ENCODE peak calls at places on chromosomes 3 and 15, in four cellular contexts. Z, H, Q and N are unnamed samples.

GRCh38 chr15:95284933-95285401 is 1045.5 kb upstream of the NR2F2 start:
- DNase-seq in Z (no peak), H (peak; percentile 24), Q (no peak), N (no peak)

GRCh38 chr3:122916580-122916979 is 111.0 kb downstream of the SEMA5B start:
- DNase-seq in Z (no peak), H (no peak), Q (no peak), N (no peak)

GRCh38 chr15:33584797-33585196 is 274.0 kb downstream of the RYR3 start:
- DNase-seq in Z (no peak), H (no peak), Q (no peak), N (no peak)

GRCh38 chr3:37537914-37538691 is 323.6 kb upstream of the CTDSPL start:
- DNase-seq in Z (no peak), H (no peak), Q (no peak), N (no peak)

GRCh38 chr3:72164635-72164978 is 379.7 kb upstream of the PROK2 start:
- DNase-seq in Z (no peak), H (no peak), Q (no peak), N (no peak)

GRCh38 chr3:122977645-122978466 is 49.7 kb downstream of the SEMA5B start:
- DNase-seq in Z (peak; percentile 91), H (no peak), Q (peak; percentile 77), N (peak; percentile 44)

GRCh38 chr3:20668411-20668810 is 482.4 kb upstream of the SGO1 start:
- DNase-seq in Z (no peak), H (no peak), Q (no peak), N (no peak)

GRCh38 chr15:92954578-92954977 is 54.5 kb downstream of the CHD2 start:
- DNase-seq in Z (no peak), H (no peak), Q (no peak), N (no peak)

GRCh38 chr3:23019596-23020300 is 183.4 kb upstream of the UBE2E2 start:
- DNase-seq in Z (no peak), H (no peak), Q (no peak), N (no peak)

GRCh38 chr15:67253517-67254237 is 784 bp downstream of the AAGAB start:
- DNase-seq in Z (no peak), H (no peak), Q (no peak), N (no peak)

GRCh38 chr3:137194301-137194700 is 236.5 kb downstream of the IL20RB start:
- DNase-seq in Z (no peak), H (no peak), Q (no peak), N (no peak)

GRCh38 chr3:4772171-4772804 is 206.9 kb upstream of the BHLHE40 start:
- DNase-seq in Z (peak; percentile 93), H (no peak), Q (peak; percentile 69), N (no peak)

GRCh38 chr3:122824465-122825379 is 29.9 kb downstream of the SLC49A4 start:
- DNase-seq in Z (no peak), H (no peak), Q (no peak), N (no peak)

GRCh38 chr15:59170295-59170881 is 36.3 kb upstream of the LDHAL6B start:
- DNase-seq in Z (peak; percentile 90), H (no peak), Q (peak; percentile 65), N (no peak)

GRCh38 chr3:184395320-184395660 is 15.4 kb downstream of the CHRD start:
- DNase-seq in Z (peak; percentile 46), H (no peak), Q (no peak), N (no peak)

GRCh38 chr3:50617911-50618481 is 1.0 kb downstream of the MAPKAPK3 start:
- DNase-seq in Z (no peak), H (no peak), Q (peak; percentile 67), N (no peak)

GRCh38 chr3:131658771-131659170 is 156.0 kb upstream of the MRPL3 start:
- DNase-seq in Z (no peak), H (no peak), Q (no peak), N (no peak)

GRCh38 chr15:37217567-37217966 is 117.2 kb upstream of the MEIS2 start:
- DNase-seq in Z (no peak), H (no peak), Q (no peak), N (no peak)

GRCh38 chr3:152444029-152444641 is 175.4 kb downstream of the MBNL1 start:
- DNase-seq in Z (no peak), H (peak; percentile 45), Q (no peak), N (no peak)

GRCh38 chr3:188594137-188594536 is 440.2 kb downstream of the LPP start:
- DNase-seq in Z (no peak), H (no peak), Q (no peak), N (no peak)

GRCh38 chr15:90660195-90660995 is 56.8 kb upstream of the BLM start:
- DNase-seq in Z (peak; percentile 93), H (peak; percentile 84), Q (peak; percentile 80), N (no peak)

GRCh38 chr3:94305835-94306685 is 243.2 kb downstream of the NSUN3 start:
- DNase-seq in Z (no peak), H (no peak), Q (no peak), N (no peak)

GRCh38 chr3:128726691-128727031 is 678 bp downstream of the RAB7A start:
- DNase-seq in Z (peak; percentile 82), H (peak; percentile 47), Q (peak; percentile 79), N (peak; percentile 13)

GRCh38 chr15:31077181-31077580 is 24.3 kb downstream of the TRPM1 start:
- DNase-seq in Z (no peak), H (no peak), Q (no peak), N (no peak)

GRCh38 chr3:79039192-79039591 is 728.6 kb downstream of the ROBO1 start:
- DNase-seq in Z (no peak), H (no peak), Q (no peak), N (no peak)

GRCh38 chr15:79140846-79141570 is 50.4 kb upstream of the RASGRF1 start:
- DNase-seq in Z (no peak), H (no peak), Q (no peak), N (no peak)

GRCh38 chr3:152173627-152174026 is 95.1 kb upstream of the MBNL1 start:
- DNase-seq in Z (no peak), H (no peak), Q (no peak), N (no peak)

DNA sequence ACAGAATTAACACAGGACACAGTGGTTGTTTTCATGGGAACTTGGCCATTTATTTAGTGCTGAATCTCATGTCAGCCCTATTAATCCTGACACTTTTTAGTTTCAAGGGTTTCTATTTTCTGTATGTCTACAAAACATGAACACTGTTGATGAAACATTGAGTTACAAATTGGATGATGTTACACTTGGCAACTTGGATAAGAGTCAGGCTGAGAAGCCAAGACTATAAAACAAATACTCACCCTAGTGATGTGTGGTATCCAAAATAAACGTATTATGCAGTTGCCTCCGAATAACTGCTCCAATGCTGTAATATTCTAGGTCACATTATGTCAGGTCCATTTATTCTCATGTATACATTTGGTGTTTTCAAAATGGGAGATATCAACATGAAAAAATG is 349.6 kb downstream of the ZIC1 start:
- DNase-seq in Z (no peak), H (no peak), Q (no peak), N (no peak)
- TF ChIP-seq CTCF in Z (no peak), H (no peak), Q (no peak), N (no peak)

GRCh38 chr3:156676467-156677119 is 2.2 kb downstream of the TIPARP start:
- DNase-seq in Z (no peak), H (no peak), Q (no peak), N (no peak)

GRCh38 chr3:156675744-156676466 is 1.5 kb downstream of the TIPARP start:
- DNase-seq in Z (peak; percentile 66), H (no peak), Q (no peak), N (peak; percentile 2)

GRCh38 chr3:156674046-156674910 is at the start of gene TIPARP:
- DNase-seq in Z (peak; percentile 100), H (peak; percentile 100), Q (peak; percentile 100), N (peak; percentile 99)

GRCh38 chr3:156673732-156674045 is 701 bp upstream of the TIPARP start:
- DNase-seq in Z (no peak), H (no peak), Q (no peak), N (no peak)

GRCh38 chr3:156674911-156675743 is 737 bp downstream of the TIPARP start:
- DNase-seq in Z (peak; percentile 81), H (peak; percentile 71), Q (peak; percentile 88), N (peak; percentile 58)
- TF ChIP-seq CTCF in Z (peak; percentile 45), H (no peak), Q (peak; percentile 44), N (peak; percentile 70)

GRCh38 chr3:172309059-172309458 is 139.2 kb downstream of the GHSR start:
- DNase-seq in Z (no peak), H (no peak), Q (no peak), N (no peak)

GRCh38 chr3:172312006-172312405 is 136.2 kb downstream of the GHSR start:
- DNase-seq in Z (no peak), H (no peak), Q (no peak), N (no peak)

GRCh38 chr3:172311217-172311616 is 137.0 kb downstream of the GHSR start:
- DNase-seq in Z (no peak), H (no peak), Q (no peak), N (no peak)

GRCh38 chr3:172309741-172310140 is 138.5 kb downstream of the GHSR start:
- DNase-seq in Z (no peak), H (no peak), Q (no peak), N (no peak)

DNA sequence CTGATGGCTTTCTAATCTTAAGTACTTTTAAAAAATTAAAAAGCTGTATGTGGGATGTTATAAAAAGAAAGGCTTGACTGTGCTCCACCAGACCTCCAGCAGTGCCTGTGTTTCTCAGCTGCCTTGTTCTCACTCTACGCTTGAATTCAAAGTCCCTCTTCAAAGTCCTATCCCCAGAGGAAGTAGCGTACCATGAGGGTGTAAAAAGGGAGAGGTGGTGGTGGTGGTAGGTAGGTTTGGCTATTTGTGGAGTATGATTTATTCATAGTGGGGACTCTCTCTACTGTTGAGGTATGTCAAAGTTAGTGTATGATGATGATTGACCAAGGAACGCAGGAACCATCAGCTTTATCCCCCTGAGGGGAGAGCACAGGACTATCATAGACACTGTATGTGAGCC is 137.9 kb downstream of the GHSR start:
- DNase-seq in Z (no peak), H (no peak), Q (no peak), N (no peak)
- TF ChIP-seq CTCF in Z (no peak), H (no peak), Q (no peak), N (no peak)

DNA sequence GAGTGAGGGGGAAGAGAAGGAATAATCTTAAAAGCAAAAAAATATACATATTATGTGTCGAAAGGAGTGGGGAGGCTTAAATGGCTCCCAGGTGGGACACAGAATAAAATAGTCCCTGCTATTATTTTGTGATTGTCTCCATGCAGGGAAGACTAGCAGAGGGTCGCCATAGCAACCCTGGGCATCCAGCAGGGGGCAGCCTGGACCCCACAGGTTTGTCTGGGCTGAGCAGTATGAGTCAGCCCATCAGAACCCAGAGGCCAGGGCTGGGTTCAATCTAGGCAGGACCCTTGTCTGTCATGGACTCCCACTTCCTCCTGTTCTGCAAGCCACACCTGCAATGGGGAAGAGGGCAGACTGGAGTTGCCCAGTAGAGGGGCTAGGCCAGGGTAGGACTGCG is 17.6 kb upstream of the LINGO1 start:
- DNase-seq in Z (no peak), H (no peak), Q (no peak), N (peak; percentile 45)
- TF ChIP-seq CTCF in Z (no peak), H (peak; percentile 47), Q (no peak), N (peak; percentile 43)

GRCh38 chr3:107943860-107944543 is 146.8 kb downstream of the CD47 start:
- DNase-seq in Z (no peak), H (no peak), Q (no peak), N (no peak)

GRCh38 chr3:107943350-107943749 is 147.5 kb downstream of the CD47 start:
- DNase-seq in Z (no peak), H (no peak), Q (no peak), N (no peak)

GRCh38 chr3:107947203-107947602 is 143.6 kb downstream of the CD47 start:
- DNase-seq in Z (no peak), H (no peak), Q (no peak), N (no peak)

GRCh38 chr3:107945406-107945805 is 145.4 kb downstream of the CD47 start:
- DNase-seq in Z (no peak), H (no peak), Q (no peak), N (no peak)

GRCh38 chr3:107946700-107947099 is 144.1 kb downstream of the CD47 start:
- DNase-seq in Z (no peak), H (no peak), Q (no peak), N (no peak)
- TF ChIP-seq CTCF in Z (no peak), H (no peak), Q (no peak), N (no peak)